ENCODE peak calls at places on chromosomes 6 and 20, in ten cellular contexts. B is vagina, G is thyroid gland, L is A549, S is H1, U is Peyer's patch, O is ovary, I is tibial nerve, D is adrenal gland, J is prostate gland. W is an unnamed sample. For H3K4me1, the result is how much of the 10 kb centered on the place peaks cover.

GRCh38 chr6:170209354-170210025 is 81.4 kb downstream of the DLL1 start:
- DNase-seq in B (peak), G (no peak), L (no peak), S (peak), U (peak), O (no peak), I (no peak), D (no peak), J (peak), W (peak)

GRCh38 chr20:19981091-19981490 is 36.1 kb upstream of the NAA20 start:
- DNase-seq in B (no peak), G (no peak), L (peak), S (no peak), U (no peak), O (no peak), I (no peak), D (peak), J (no peak), W (no peak)

GRCh38 chr20:13054011-13054410 is 45.2 kb downstream of the SPTLC3 start:
- DNase-seq in B (no peak), G (no peak), L (no peak), S (no peak), U (no peak), O (no peak), I (no peak), D (no peak), J (no peak), W (no peak)

GRCh38 chr6:52015953-52016352 is 71.5 kb downstream of the PKHD1 start:
- DNase-seq in B (no peak), G (no peak), L (no peak), S (no peak), U (no peak), O (no peak), I (no peak), D (no peak), J (no peak), W (no peak)

GRCh38 chr20:59611286-59611685 is 6.9 kb downstream of the PHACTR3 start:
- DNase-seq in B (no peak), G (peak), L (no peak), S (no peak), U (no peak), O (no peak), I (no peak), D (peak), J (no peak), W (peak)

GRCh38 chr6:54730767-54731665 is 115.6 kb upstream of the FAM83B start:
- DNase-seq in B (no peak), G (no peak), L (no peak), S (no peak), U (no peak), O (no peak), I (no peak), D (no peak), J (no peak), W (no peak)

GRCh38 chr6:169075211-169075621 is 178.4 kb downstream of the THBS2 start:
- DNase-seq in B (no peak), G (peak), L (no peak), S (no peak), U (no peak), O (peak), I (peak), D (peak), J (no peak), W (no peak)

GRCh38 chr20:17808357-17808756 is 108.6 kb downstream of the BANF2 start:
- DNase-seq in B (no peak), G (peak), L (no peak), S (no peak), U (no peak), O (peak), I (peak), D (peak), J (no peak), W (no peak)

GRCh38 chr20:49482621-49483017 is at the start of gene KCNB1:
- DNase-seq in B (no peak), G (peak), L (peak), S (peak), U (peak), O (peak), I (peak), D (peak), J (peak), W (no peak)

GRCh38 chr20:47196091-47197081 is 160.1 kb downstream of the ZMYND8 start:
- DNase-seq in B (no peak), G (peak), L (peak), S (peak), U (peak), O (peak), I (peak), D (peak), J (peak), W (peak)

GRCh38 chr20:24768977-24769675 is 179.9 kb upstream of the CST7 start:
- DNase-seq in B (no peak), G (no peak), L (no peak), S (no peak), U (no peak), O (peak), I (no peak), D (no peak), J (no peak), W (peak)

GRCh38 chr20:25310268-25310920 is 62.5 kb downstream of the PYGB start:
- DNase-seq in B (no peak), G (peak), L (peak), S (no peak), U (peak), O (peak), I (peak), D (peak), J (no peak), W (peak)

GRCh38 chr20:52251137-52251700 is 59.6 kb upstream of the ZFP64 start:
- DNase-seq in B (no peak), G (no peak), L (no peak), S (no peak), U (no peak), O (no peak), I (no peak), D (no peak), J (no peak), W (no peak)

GRCh38 chr6:30691208-30691872 is 556 bp upstream of the NRM start:
- DNase-seq in B (no peak), G (no peak), L (no peak), S (no peak), U (no peak), O (no peak), I (no peak), D (no peak), J (no peak), W (no peak)

GRCh38 chr6:53651149-53651763 is 14.3 kb downstream of the KLHL31 start:
- DNase-seq in B (no peak), G (peak), L (peak), S (no peak), U (peak), O (peak), I (peak), D (peak), J (peak), W (no peak)

GRCh38 chr20:11080776-11081406 is 407.1 kb upstream of the JAG1 start:
- DNase-seq in B (no peak), G (no peak), L (no peak), S (no peak), U (no peak), O (no peak), I (no peak), D (peak), J (no peak), W (no peak)

GRCh38 chr6:121756643-121757042 is 321.2 kb downstream of the GJA1 start:
- DNase-seq in B (no peak), G (no peak), L (no peak), S (no peak), U (no peak), O (no peak), I (no peak), D (no peak), J (no peak), W (no peak)

GRCh38 chr20:60100780-60101179 is 142.6 kb downstream of the CDH26 start:
- DNase-seq in B (no peak), G (no peak), L (no peak), S (no peak), U (no peak), O (no peak), I (no peak), D (no peak), J (no peak), W (no peak)

GRCh38 chr6:18186033-18186432 is 30.8 kb downstream of the KDM1B start:
- DNase-seq in B (no peak), G (peak), L (no peak), S (no peak), U (no peak), O (no peak), I (no peak), D (no peak), J (no peak), W (no peak)

GRCh38 chr6:57313711-57314471 is 3.5 kb upstream of the PRIM2 start:
- DNase-seq in B (no peak), G (peak), L (peak), S (no peak), U (no peak), O (no peak), I (no peak), D (peak), J (peak), W (no peak)

GRCh38 chr20:50111120-50111828 is 1.7 kb downstream of the UBE2V1 start:
- DNase-seq in B (no peak), G (no peak), L (no peak), S (no peak), U (no peak), O (no peak), I (no peak), D (peak), J (no peak), W (no peak)

GRCh38 chr6:168908166-168908565 is 345.5 kb downstream of the THBS2 start:
- DNase-seq in B (no peak), G (no peak), L (no peak), S (no peak), U (no peak), O (no peak), I (no peak), D (no peak), J (no peak), W (no peak)

GRCh38 chr20:63163596-63164560 is 52.1 kb downstream of the YTHDF1 start:
- DNase-seq in B (no peak), G (no peak), L (no peak), S (no peak), U (no peak), O (no peak), I (no peak), D (no peak), J (no peak), W (no peak)

GRCh38 chr6:136520520-136520919 is 29.7 kb downstream of the MAP7 start:
- DNase-seq in B (no peak), G (no peak), L (no peak), S (no peak), U (no peak), O (no peak), I (no peak), D (no peak), J (no peak), W (no peak)

GRCh38 chr6:37517411-37517812 is 17.7 kb upstream of the CCDC167 start:
- DNase-seq in B (no peak), G (no peak), L (no peak), S (no peak), U (no peak), O (no peak), I (no peak), D (no peak), J (no peak), W (peak)

GRCh38 chr20:21832442-21833152 is 127.1 kb downstream of the PAX1 start:
- DNase-seq in B (no peak), G (no peak), L (no peak), S (no peak), U (no peak), O (no peak), I (no peak), D (no peak), J (no peak), W (no peak)

GRCh38 chr20:42678895-42679294 is 510.8 kb downstream of the PTPRT start:
- DNase-seq in B (no peak), G (no peak), L (peak), S (no peak), U (no peak), O (no peak), I (no peak), D (no peak), J (no peak), W (no peak)

GRCh38 chr20:61572312-61572711 is 320.3 kb downstream of the CDH4 start:
- DNase-seq in B (no peak), G (no peak), L (no peak), S (no peak), U (no peak), O (no peak), I (no peak), D (no peak), J (no peak), W (peak)

GRCh38 chr6:13461805-13462204 is 25.6 kb downstream of the GFOD1 start:
- DNase-seq in B (no peak), G (no peak), L (no peak), S (no peak), U (no peak), O (no peak), I (no peak), D (peak), J (no peak), W (peak)
- H3K4me1 ChIP-seq in B (under half), G (under half), L (under half), S (under half), U (under half), O (under half), I (under half), D (under half), J (under half), W (half or more)

DNA sequence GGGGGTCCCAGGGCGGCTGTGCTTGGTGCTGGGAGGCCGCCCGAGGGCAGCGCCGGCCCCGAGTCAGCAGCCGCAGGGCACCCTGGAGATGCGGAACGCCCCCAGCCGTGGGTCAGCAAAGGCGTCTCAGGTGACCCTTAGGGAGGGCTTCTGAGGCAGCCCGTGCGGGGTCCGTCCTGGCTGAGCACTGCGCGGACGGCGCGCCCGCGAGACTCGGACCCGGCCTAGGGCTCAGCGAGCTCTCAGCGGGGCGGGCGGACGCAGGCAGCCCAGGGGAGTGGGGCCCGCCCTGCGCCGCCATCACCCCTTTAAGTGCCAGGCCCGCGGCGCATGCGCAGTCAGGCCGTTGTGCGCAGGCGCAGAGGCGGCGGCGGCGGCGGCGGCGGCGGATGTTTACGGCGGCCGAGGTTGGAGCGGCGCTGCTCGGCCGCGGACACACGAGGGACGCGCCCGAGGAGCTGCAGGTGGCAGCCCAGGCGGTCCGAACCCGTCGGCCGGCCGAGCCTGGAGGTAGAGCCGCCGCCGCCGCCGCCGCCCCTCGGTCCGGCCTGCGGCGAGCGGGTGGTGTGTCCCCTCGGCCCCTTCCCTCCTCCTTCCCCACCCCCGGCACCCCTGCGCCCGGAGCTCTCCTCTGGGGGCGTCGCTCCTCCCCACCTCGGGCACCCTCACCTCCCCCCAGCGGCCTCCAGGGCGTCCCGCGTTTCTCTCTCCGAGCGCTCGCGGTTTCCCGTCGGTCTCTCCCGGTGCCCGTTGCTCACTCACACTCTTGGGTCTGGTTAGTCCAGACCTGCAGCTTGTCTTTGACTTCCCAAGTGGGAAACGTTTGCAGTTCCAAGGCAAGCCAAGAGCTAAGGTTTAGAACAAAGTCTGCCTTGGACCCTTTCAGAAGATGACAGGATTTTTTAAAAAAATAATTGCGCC is at the start of gene PCMTD2:
- DNase-seq in B (peak), G (peak), L (peak), S (peak), U (peak), O (peak), I (peak), D (peak), J (peak), W (peak)
- TF ChIP-seq CTCF in B (no peak), G (no peak), L (no peak), S (no peak), U (no peak), O (no peak), I (no peak), D (no peak), J (peak), W (peak)

DNA sequence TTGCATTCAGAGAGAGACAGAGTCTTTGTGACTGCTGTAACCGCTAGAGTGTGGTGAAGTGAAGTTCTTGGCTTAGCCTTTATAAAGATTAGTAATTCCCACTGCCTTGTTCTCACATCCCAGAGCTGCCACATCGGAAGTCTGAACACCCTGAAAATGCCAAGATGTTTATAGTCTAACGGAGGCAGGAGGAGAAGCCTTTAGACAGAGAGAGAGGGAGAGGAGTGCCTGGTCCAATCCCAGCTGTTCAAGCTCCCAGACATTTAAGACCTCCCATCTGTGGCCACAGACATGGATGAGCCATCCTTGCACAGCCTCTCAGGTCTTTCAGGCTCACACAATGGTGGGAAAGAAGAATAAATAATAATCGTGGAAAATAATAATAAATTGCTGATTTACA is 1422.8 kb upstream of the EYS start:
- DNase-seq in B (no peak), G (no peak), L (no peak), S (no peak), U (no peak), O (no peak), I (no peak), D (no peak), J (no peak), W (no peak)
- TF ChIP-seq POLR2A in B (no peak), G (no peak), L (no peak), S (no peak), U (no peak), O (no peak), I (no peak), D (no peak), J (no peak), W (no peak)

DNA sequence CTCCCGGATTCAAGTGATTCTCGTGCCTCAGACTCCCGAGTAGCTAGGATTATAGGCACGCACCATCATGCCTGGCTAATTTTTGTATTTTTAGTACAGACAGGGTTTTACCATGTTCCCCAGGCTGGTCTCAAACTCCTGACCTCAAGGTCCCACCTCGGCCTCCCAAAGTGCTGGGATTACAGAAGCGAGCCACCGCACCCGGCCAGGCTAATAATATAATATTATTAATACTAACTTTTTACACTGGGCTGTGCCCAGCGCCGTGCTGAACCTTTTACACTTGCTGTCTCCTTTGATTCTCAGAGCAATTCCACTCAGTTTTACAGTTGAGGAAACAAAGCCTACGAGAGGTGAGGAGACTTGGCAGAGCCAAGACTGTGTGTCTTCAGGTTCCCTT is 2.3 kb upstream of the TGM3 start:
- DNase-seq in B (no peak), G (no peak), L (no peak), S (no peak), U (no peak), O (no peak), I (no peak), D (no peak), J (no peak), W (no peak)
- H3K4me1 ChIP-seq in B (under half), G (under half), L (under half), S (under half), U (under half), O (under half), I (under half), D (under half), J (under half), W (under half)

DNA sequence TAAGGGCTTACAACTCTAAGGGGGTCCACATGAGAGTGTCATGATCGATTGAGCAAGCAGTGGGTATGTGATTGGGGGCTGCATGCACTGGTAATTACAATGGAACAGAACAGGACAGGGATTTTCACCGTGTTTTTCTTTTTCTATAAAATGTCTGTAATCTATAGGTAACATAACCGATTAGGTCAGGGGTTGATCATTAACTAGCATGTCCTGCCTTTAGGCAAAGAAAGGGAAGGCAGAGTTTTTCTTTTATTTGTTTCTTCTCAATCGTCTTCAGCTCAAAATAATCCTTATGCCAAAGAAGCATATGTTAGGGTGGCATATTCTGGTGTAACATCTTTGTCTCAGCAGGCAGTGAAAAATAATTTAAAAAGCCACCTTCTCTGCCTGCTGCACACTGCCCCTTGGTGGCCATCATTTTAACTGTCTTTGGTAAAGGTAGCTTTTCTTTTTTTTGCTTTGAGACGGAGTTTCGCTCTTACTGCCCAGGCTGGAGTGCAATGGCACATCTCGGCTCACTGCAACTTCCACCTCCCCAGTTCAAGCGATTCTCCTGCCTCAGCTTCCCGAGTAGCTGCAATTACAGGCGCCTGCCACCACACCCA is 9.7 kb upstream of the CEP43 start:
- DNase-seq in B (no peak), G (no peak), L (peak), S (no peak), U (no peak), O (no peak), I (no peak), D (peak), J (no peak), W (no peak)
- TF ChIP-seq CTCF in B (peak), G (no peak), L (peak), S (peak), U (peak), O (no peak), I (peak), D (peak), J (peak), W (peak)

GRCh38 chr20:64232794-64233193 is 22.8 kb upstream of the PCMTD2 start:
- DNase-seq in B (no peak), G (peak), L (peak), S (no peak), U (no peak), O (no peak), I (no peak), D (peak), J (peak), W (peak)

GRCh38 chr20:64236137-64237088 is 19.1 kb upstream of the PCMTD2 start:
- DNase-seq in B (no peak), G (no peak), L (no peak), S (no peak), U (peak), O (no peak), I (no peak), D (no peak), J (no peak), W (peak)

GRCh38 chr20:64231621-64232550 is 23.7 kb upstream of the PCMTD2 start:
- DNase-seq in B (no peak), G (no peak), L (no peak), S (no peak), U (no peak), O (no peak), I (no peak), D (no peak), J (no peak), W (peak)

GRCh38 chr20:64234291-64234791 is 21.2 kb upstream of the PCMTD2 start:
- DNase-seq in B (no peak), G (no peak), L (no peak), S (no peak), U (peak), O (no peak), I (no peak), D (no peak), J (no peak), W (peak)

GRCh38 chr20:64233725-64234124 is 21.8 kb upstream of the PCMTD2 start:
- DNase-seq in B (no peak), G (peak), L (no peak), S (no peak), U (peak), O (no peak), I (no peak), D (peak), J (no peak), W (peak)
- TF ChIP-seq POLR2A in B (no peak), G (no peak), L (no peak), S (no peak), U (no peak), O (no peak), I (no peak), D (peak), J (no peak), W (no peak)